ENCODE peak calls at places on chromosomes 5 and 9, in four cellular contexts. G is NCI-H2171 treated with DMSO at 0.1 percent for 48 hours, Q is HAP-1, Y is iris pigment epithelial cell. J is an unnamed sample.
A peak's percentile ranks its signal among the peaks of the same experiment; 100 is the strongest.

GRCh38 chr5:176596689-176597416 is 13.1 kb downstream of the GPRIN1 start:
- DNase-seq in Q (peak; percentile 45), G (no peak), Y (peak; percentile 54), J (peak; percentile 61)

GRCh38 chr9:11319477-11320060 is 706.8 kb upstream of the PTPRD start:
- DNase-seq in Y (peak; percentile 16), G (peak; percentile 61), Q (peak; percentile 18), J (no peak)

GRCh38 chr5:27093296-27093695 is 54.9 kb upstream of the CDH9 start:
- DNase-seq in Y (no peak), G (peak; percentile 59), Q (no peak), J (no peak)

GRCh38 chr9:131140112-131140511 is 14.7 kb downstream of the NUP214 start:
- DNase-seq in Q (no peak), G (no peak), Y (no peak), J (no peak)

GRCh38 chr5:76332620-76333170 is 70.4 kb upstream of the IQGAP2 start:
- DNase-seq in Q (no peak), G (no peak), Y (no peak), J (no peak)

GRCh38 chr5:163383754-163384153 is 53.6 kb upstream of the CCNG1 start:
- DNase-seq in G (no peak), Y (no peak), Q (no peak), J (no peak)

GRCh38 chr5:16934123-16934522 is 2.0 kb downstream of the MYO10 start:
- DNase-seq in G (peak; percentile 23), Q (peak; percentile 91), Y (peak; percentile 78), J (no peak)

GRCh38 chr9:137740311-137740710 is 121.5 kb downstream of the EHMT1 start:
- DNase-seq in Y (peak; percentile 54), G (no peak), Q (no peak), J (no peak)

GRCh38 chr9:4080889-4081548 is 218.8 kb downstream of the GLIS3 start:
- DNase-seq in Y (no peak), Q (peak; percentile 45), G (no peak), J (no peak)

GRCh38 chr5:138138949-138139775 is at the start of gene NME5:
- DNase-seq in Y (peak; percentile 70), G (no peak), Q (no peak), J (peak; percentile 60)